ENCODE peak calls at places on chromosomes 4 and X, in ten cellular contexts. M, J, F, U, C, O, W, H, T and K are unnamed samples.
A peak's percentile ranks its signal among the peaks of the same experiment; 100 is the strongest.

GRCh38 chrX:111284615-111285294 is 14.5 kb upstream of the CAPN6 start:
- DNase-seq in M (no peak), J (no peak), F (no peak), U (peak; percentile 43), C (no peak), O (no peak), W (no peak), H (no peak), T (no peak), K (no peak)

GRCh38 chr4:90543419-90544170 is 416.4 kb downstream of the CCSER1 start:
- DNase-seq in M (no peak), J (no peak), F (no peak), U (no peak), C (no peak), O (no peak), W (no peak), H (no peak), T (no peak), K (no peak)

GRCh38 chr4:189084671-189085070 is 856.0 kb upstream of the FRG1 start:
- DNase-seq in M (no peak), J (no peak), F (no peak), U (no peak), C (peak; percentile 33), O (peak; percentile 51), W (no peak), H (no peak), T (no peak), K (no peak)

GRCh38 chr4:106041294-106042002 is 146.2 kb downstream of the NPNT start:
- DNase-seq in M (no peak), J (no peak), F (no peak), U (no peak), C (no peak), O (no peak), W (no peak), H (no peak), T (no peak), K (no peak)

GRCh38 chrX:122501652-122502051 is 682.4 kb upstream of the GRIA3 start:
- DNase-seq in M (no peak), J (no peak), F (no peak), U (no peak), C (no peak), O (no peak), W (no peak), H (no peak), T (no peak), K (no peak)

GRCh38 chr4:147994076-147994475 is 262.2 kb downstream of the ARHGAP10 start:
- DNase-seq in M (no peak), J (no peak), F (no peak), U (no peak), C (no peak), O (no peak), W (no peak), H (peak; percentile 66), T (no peak), K (no peak)

GRCh38 chr4:54230479-54231418 is 1.7 kb downstream of the PDGFRA start:
- DNase-seq in M (no peak), J (peak; percentile 45), F (no peak), U (no peak), C (no peak), O (peak; percentile 69), W (no peak), H (no peak), T (no peak), K (peak; percentile 81)

GRCh38 chr4:54233697-54234496 is 4.8 kb downstream of the PDGFRA start:
- DNase-seq in M (no peak), J (peak; percentile 56), F (peak; percentile 80), U (peak; percentile 81), C (peak; percentile 57), O (peak; percentile 86), W (peak; percentile 76), H (peak; percentile 81), T (no peak), K (peak; percentile 89)

GRCh38 chr4:108417923-108418322 is 202.5 kb upstream of the RPL34 start:
- DNase-seq in M (no peak), J (no peak), F (no peak), U (no peak), C (no peak), O (no peak), W (peak; percentile 25), H (no peak), T (peak; percentile 55), K (no peak)

GRCh38 chrX:97387004-97387403 is 503.3 kb downstream of the RPA4 start:
- DNase-seq in M (no peak), J (no peak), F (no peak), U (no peak), C (no peak), O (no peak), W (no peak), H (no peak), T (no peak), K (no peak)

GRCh38 chrX:103879339-103879738 is 47.3 kb upstream of the RAB9B start:
- DNase-seq in M (no peak), J (no peak), F (no peak), U (no peak), C (no peak), O (no peak), W (no peak), H (no peak), T (no peak), K (no peak)

GRCh38 chr4:54742636-54743399 is 85.1 kb downstream of the KIT start:
- DNase-seq in M (no peak), J (no peak), F (no peak), U (no peak), C (no peak), O (no peak), W (no peak), H (no peak), T (no peak), K (no peak)

GRCh38 chrX:39985551-39985950 is 112.2 kb downstream of the BCOR start:
- DNase-seq in M (no peak), J (no peak), F (no peak), U (no peak), C (no peak), O (no peak), W (no peak), H (peak; percentile 21), T (no peak), K (no peak)

GRCh38 chrX:17414839-17415238 is 39.8 kb downstream of the NHS start:
- DNase-seq in M (no peak), J (no peak), F (peak; percentile 22), U (peak; percentile 50), C (no peak), O (peak; percentile 27), W (no peak), H (no peak), T (no peak), K (no peak)

GRCh38 chrX:39950035-39950688 is 147.6 kb downstream of the BCOR start:
- DNase-seq in M (no peak), J (no peak), F (no peak), U (no peak), C (no peak), O (no peak), W (peak; percentile 51), H (no peak), T (no peak), K (no peak)

GRCh38 chrX:40195368-40195767 is 97.6 kb upstream of the BCOR start:
- DNase-seq in M (no peak), J (no peak), F (no peak), U (no peak), C (no peak), O (no peak), W (no peak), H (no peak), T (no peak), K (no peak)

GRCh38 chrX:103678199-103678993 is 8.1 kb downstream of the MORF4L2 start:
- DNase-seq in M (no peak), J (no peak), F (no peak), U (no peak), C (no peak), O (no peak), W (no peak), H (no peak), T (no peak), K (no peak)

GRCh38 chr4:122831515-122832196 is 5.0 kb downstream of the FGF2 start:
- DNase-seq in M (no peak), J (no peak), F (no peak), U (no peak), C (no peak), O (no peak), W (no peak), H (no peak), T (no peak), K (no peak)
- TF ChIP-seq POLR2AphosphoS5 in M (no peak), J (no peak), F (no peak), U (no peak), C (no peak), O (no peak), W (no peak), H (no peak), T (no peak), K (peak; percentile 27)

DNA sequence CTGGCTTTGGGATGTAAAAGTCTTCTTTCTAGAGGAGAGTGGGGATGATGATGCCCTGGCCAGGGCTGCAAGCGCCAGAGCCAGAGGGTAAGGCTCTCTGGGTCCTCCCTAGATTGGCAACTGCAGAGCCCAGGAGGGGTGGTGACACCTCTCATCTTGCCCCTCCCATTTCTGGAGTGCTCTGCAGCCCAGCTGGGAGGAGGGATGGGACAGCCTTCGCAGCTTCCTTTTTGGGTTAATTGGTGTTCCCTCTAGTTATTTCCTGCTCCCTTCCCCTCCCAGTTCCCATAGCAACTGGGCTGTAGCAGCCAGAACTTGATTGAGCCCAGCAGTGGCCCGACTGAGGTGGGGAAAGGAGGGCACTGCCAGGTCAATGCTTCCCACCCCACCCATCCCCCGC is 19.2 kb downstream of the NALF2 start:
- DNase-seq in M (no peak), J (no peak), F (no peak), U (no peak), C (no peak), O (peak; percentile 11), W (no peak), H (no peak), T (no peak), K (no peak)
- H3K27ac ChIP-seq in M (no peak overlapping the region), J (no peak overlapping the region), F (no peak overlapping the region), U (no peak overlapping the region), C (no peak overlapping the region), O (no peak overlapping the region), W (no peak overlapping the region), H (no peak overlapping the region), T (no peak overlapping the region), K (no peak overlapping the region)

DNA sequence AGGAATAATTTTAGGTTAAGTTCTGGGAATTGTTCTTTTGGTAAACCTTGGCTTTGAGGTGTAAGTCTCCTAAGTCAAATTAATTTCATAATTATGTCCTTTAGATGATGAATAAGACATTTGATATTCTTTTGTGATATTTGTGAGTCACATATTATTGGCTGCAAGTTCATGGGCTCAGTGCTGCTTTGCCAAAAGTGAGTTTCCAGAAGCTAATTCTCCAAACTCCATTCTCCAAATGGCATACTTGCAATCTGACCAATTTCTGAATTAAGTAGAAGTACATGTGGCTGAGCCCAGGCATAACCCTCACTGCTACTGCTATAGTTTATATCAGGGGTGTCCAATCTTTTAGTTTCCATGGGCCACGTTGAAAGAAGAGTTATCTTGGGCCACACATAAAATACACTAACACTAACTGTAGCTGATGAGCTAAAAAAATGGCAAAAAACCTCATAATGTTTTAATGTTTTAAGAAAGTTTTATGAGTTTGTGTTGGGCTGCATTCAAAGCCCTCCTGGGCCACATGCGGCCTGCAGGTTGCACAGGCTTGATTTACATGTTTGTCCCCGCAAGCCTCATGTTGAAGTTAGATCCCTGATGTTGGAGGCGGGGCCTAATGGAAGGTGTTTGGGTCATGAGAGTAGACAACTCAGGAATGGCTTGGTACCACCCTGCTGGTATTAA is 196.1 kb downstream of the ZNF330 start:
- DNase-seq in M (no peak), J (no peak), F (no peak), U (no peak), C (no peak), O (peak; percentile 22), W (no peak), H (no peak), T (no peak), K (no peak)
- TF ChIP-seq POLR2AphosphoS5 in M (no peak), J (no peak), F (no peak), U (no peak), C (no peak), O (no peak), W (no peak), H (no peak), T (no peak), K (no peak)

GRCh38 chrX:130340271-130340670 is 552 bp downstream of the SLC25A14 start:
- DNase-seq in M (no peak), J (no peak), F (no peak), U (no peak), C (no peak), O (no peak), W (no peak), H (peak; percentile 1), T (no peak), K (no peak)
- H3K27ac ChIP-seq in M (peak overlapping the region; percentile 60), J (peak overlapping the region; percentile 43), F (peak overlapping the region; percentile 65), U (peak overlapping the region; percentile 58), C (no peak overlapping the region), O (no peak overlapping the region), W (no peak overlapping the region), H (peak overlapping the region; percentile 19), T (no peak overlapping the region), K (peak overlapping the region; percentile 57)